ENCODE peak calls at places on chromosome 2, in five cellular contexts. N is memory B cell; I is stimulated activated CD8-positive, alpha-beta memory T cell treated with anti-CD3 and anti-CD28 coated beads, Interleukin-15, amount 100 ng/mL, for 24 hours; M is bronchial epithelial cell; Y is SJSA1. Z is an unnamed sample.
A peak's percentile ranks its signal among the peaks of the same experiment; 100 is the strongest.

GRCh38 chr2:239400000-239400831 is 604 bp downstream of the HDAC4 start:
- DNase-seq in N (no peak), I (no peak), M (no peak), Y (no peak), Z (no peak)

GRCh38 chr2:168427451-168427850 is 28.6 kb upstream of the CERS6 start:
- DNase-seq in N (no peak), I (no peak), M (no peak), Y (no peak), Z (no peak)

GRCh38 chr2:98412751-98413445 is 31.8 kb upstream of the INPP4A start:
- DNase-seq in N (peak; percentile 70), I (peak; percentile 13), M (peak; percentile 59), Y (no peak), Z (no peak)

GRCh38 chr2:162317910-162318279 is 589 bp downstream of the IFIH1 start:
- DNase-seq in N (peak; percentile 39), I (no peak), M (peak; percentile 33), Y (no peak), Z (no peak)

GRCh38 chr2:169507698-169508097 is 1.8 kb upstream of the KLHL41 start:
- DNase-seq in N (no peak), I (no peak), M (peak; percentile 92), Y (no peak), Z (peak; percentile 51)

GRCh38 chr2:227016894-227017293 is 147.1 kb downstream of the COL4A4 start:
- DNase-seq in N (no peak), I (no peak), M (peak; percentile 38), Y (no peak), Z (no peak)

GRCh38 chr2:12504443-12504842 is 212.3 kb upstream of the TRIB2 start:
- DNase-seq in N (no peak), I (no peak), M (no peak), Y (no peak), Z (no peak)

GRCh38 chr2:69798466-69798908 is 31.0 kb upstream of the GMCL1 start:
- DNase-seq in N (no peak), I (no peak), M (peak; percentile 63), Y (peak; percentile 51), Z (no peak)

GRCh38 chr2:120315367-120316033 is 30.4 kb upstream of the INHBB start:
- DNase-seq in N (no peak), I (no peak), M (no peak), Y (no peak), Z (no peak)

GRCh38 chr2:8487461-8487932 is 194.4 kb upstream of the ID2 start:
- DNase-seq in N (no peak), I (no peak), M (peak; percentile 17), Y (no peak), Z (no peak)

GRCh38 chr2:65630643-65631042 is 198.2 kb upstream of the SPRED2 start:
- DNase-seq in N (no peak), I (no peak), M (peak; percentile 29), Y (no peak), Z (no peak)

GRCh38 chr2:240782886-240783818 is 36.9 kb downstream of the KIF1A start:
- DNase-seq in N (no peak), I (no peak), M (no peak), Y (no peak), Z (no peak)

GRCh38 chr2:164917296-164917903 is 37.9 kb downstream of the SLC38A11 start:
- DNase-seq in N (no peak), I (no peak), M (peak; percentile 61), Y (no peak), Z (no peak)

GRCh38 chr2:9800975-9801723 is 42.1 kb upstream of the TAF1B start:
- DNase-seq in N (no peak), I (no peak), M (peak; percentile 99), Y (peak; percentile 78), Z (peak; percentile 98)

GRCh38 chr2:28521663-28522062 is 25.8 kb downstream of the PLB1 start:
- DNase-seq in N (no peak), I (no peak), M (no peak), Y (no peak), Z (no peak)

GRCh38 chr2:62760555-62760954 is 55.0 kb downstream of the EHBP1 start:
- DNase-seq in N (no peak), I (no peak), M (peak; percentile 69), Y (no peak), Z (no peak)

GRCh38 chr2:29920130-29920577 is 1.2 kb downstream of the ALK start:
- DNase-seq in N (peak; percentile 31), I (no peak), M (peak; percentile 10), Y (no peak), Z (no peak)

GRCh38 chr2:219497495-219498279 is 1.0 kb upstream of the GMPPA start:
- DNase-seq in N (no peak), I (no peak), M (peak; percentile 46), Y (peak; percentile 91), Z (no peak)

GRCh38 chr2:37569131-37569530 is 102.3 kb downstream of the CDC42EP3 start:
- DNase-seq in N (no peak), I (no peak), M (no peak), Y (no peak), Z (no peak)

GRCh38 chr2:19804861-19805260 is 96.9 kb downstream of the TTC32 start:
- DNase-seq in N (no peak), I (no peak), M (no peak), Y (peak; percentile 33), Z (no peak)

GRCh38 chr2:167181674-167182073 is 293.4 kb downstream of the XIRP2 start:
- DNase-seq in N (no peak), I (no peak), M (peak; percentile 67), Y (no peak), Z (no peak)

GRCh38 chr2:169571571-169571970 is 2.1 kb downstream of the FASTKD1 start:
- DNase-seq in N (no peak), I (no peak), M (no peak), Y (no peak), Z (no peak)

GRCh38 chr2:168439536-168439935 is 16.5 kb upstream of the CERS6 start:
- DNase-seq in N (no peak), I (no peak), M (peak; percentile 39), Y (no peak), Z (no peak)

GRCh38 chr2:9264301-9264700 is 57.7 kb downstream of the ASAP2 start:
- DNase-seq in N (no peak), I (no peak), M (peak; percentile 23), Y (no peak), Z (no peak)

GRCh38 chr2:138034536-138034935 is 70.3 kb downstream of the HNMT start:
- DNase-seq in N (no peak), I (no peak), M (no peak), Y (no peak), Z (no peak)

GRCh38 chr2:51025942-51026574 is 5.9 kb downstream of the NRXN1 start:
- DNase-seq in N (no peak), I (no peak), M (no peak), Y (no peak), Z (no peak)

GRCh38 chr2:9543557-9543956 is 12.1 kb downstream of the ADAM17 start:
- DNase-seq in N (no peak), I (no peak), M (no peak), Y (no peak), Z (no peak)

GRCh38 chr2:200845669-200846325 is 18.7 kb downstream of the CLK1 start:
- DNase-seq in N (no peak), I (no peak), M (peak; percentile 81), Y (no peak), Z (peak; percentile 46)

GRCh38 chr2:33215299-33215698 is 261.1 kb upstream of the RASGRP3 start:
- DNase-seq in N (no peak), I (no peak), M (peak; percentile 88), Y (no peak), Z (no peak)

GRCh38 chr2:131046580-131047274 is 46.5 kb downstream of the FAM168B start:
- DNase-seq in N (no peak), I (no peak), M (no peak), Y (no peak), Z (no peak)

GRCh38 chr2:195094330-195094729 is 562.7 kb upstream of the SLC39A10 start:
- DNase-seq in N (no peak), I (no peak), M (peak; percentile 17), Y (no peak), Z (no peak)

GRCh38 chr2:56239437-56239836 is 55.6 kb downstream of the CCDC85A start:
- DNase-seq in N (no peak), I (no peak), M (no peak), Y (no peak), Z (no peak)

GRCh38 chr2:222307138-222307756 is 8.4 kb upstream of the PAX3 start:
- DNase-seq in N (no peak), I (no peak), M (no peak), Y (no peak), Z (no peak)

GRCh38 chr2:20471902-20472559 is 25.2 kb downstream of the RHOB start:
- DNase-seq in N (no peak), I (no peak), M (peak; percentile 51), Y (no peak), Z (no peak)

GRCh38 chr2:37344453-37345361 is at the start of gene QPCT:
- DNase-seq in N (peak; percentile 70), I (no peak), M (peak; percentile 20), Y (peak; percentile 74), Z (no peak)

GRCh38 chr2:68907923-68908253 is 36.7 kb upstream of the BMP10 start:
- DNase-seq in N (no peak), I (no peak), M (no peak), Y (no peak), Z (no peak)

GRCh38 chr2:43455735-43456642 is 139.8 kb downstream of the THADA start:
- DNase-seq in N (no peak), I (no peak), M (no peak), Y (no peak), Z (no peak)

Z was measured in epithelial cell of prostate.